ENCODE peak calls at places on chromosomes 1 and 21, in nine cellular contexts. S is WERI-Rb-1; C is endothelial cell of umbilical vein; R is cardiac muscle cell; P is ascending aorta; X is neural progenitor cell; I is CD8-positive, alpha-beta T cell; E is K562; O is body of pancreas. H is an unnamed sample.

GRCh38 chr1:78038071-78038470 is 7.7 kb upstream of the GIPC2 start:
- DNase-seq in S (no peak), C (peak), R (peak), P (no peak), X (no peak), I (no peak), E (no peak), O (no peak), H (no peak)

GRCh38 chr1:53616511-53616910 is 122.5 kb downstream of the GLIS1 start:
- DNase-seq in S (no peak), C (no peak), R (no peak), P (peak), X (no peak), I (no peak), E (no peak), O (no peak), H (no peak)

GRCh38 chr1:203512830-203513578 is 19.1 kb downstream of the OPTC start:
- DNase-seq in S (no peak), C (peak), R (peak), P (peak), X (no peak), I (no peak), E (no peak), O (no peak), H (peak)

GRCh38 chr1:58304584-58304983 is 241.9 kb downstream of the OMA1 start:
- DNase-seq in S (no peak), C (no peak), R (no peak), P (no peak), X (no peak), I (no peak), E (no peak), O (no peak), H (no peak)

GRCh38 chr21:35257413-35257812 is 208.3 kb upstream of the RUNX1 start:
- DNase-seq in S (no peak), C (peak), R (peak), P (peak), X (no peak), I (no peak), E (no peak), O (peak), H (peak)

GRCh38 chr1:201582261-201582951 is 43.5 kb downstream of the NAV1 start:
- DNase-seq in S (no peak), C (no peak), R (peak), P (no peak), X (no peak), I (no peak), E (peak), O (no peak), H (no peak)

GRCh38 chr1:42993631-42994121 is 35.0 kb upstream of the SLC2A1 start:
- DNase-seq in S (peak), C (no peak), R (no peak), P (no peak), X (no peak), I (no peak), E (no peak), O (no peak), H (no peak)

GRCh38 chr1:184061396-184062003 is 10.0 kb downstream of the TSEN15 start:
- DNase-seq in S (no peak), C (no peak), R (peak), P (no peak), X (peak), I (no peak), E (no peak), O (no peak), H (no peak)

GRCh38 chr1:161420763-161421455 is 53.2 kb upstream of the CFAP126 start:
- DNase-seq in S (no peak), C (no peak), R (no peak), P (no peak), X (peak), I (no peak), E (no peak), O (no peak), H (no peak)

GRCh38 chr1:117368116-117369108 is 1.2 kb downstream of the MAN1A2 start:
- DNase-seq in S (no peak), C (peak), R (peak), P (no peak), X (peak), I (no peak), E (peak), O (no peak), H (no peak)

GRCh38 chr1:243420369-243420768 is 164.5 kb downstream of the SDCCAG8 start:
- DNase-seq in S (no peak), C (no peak), R (no peak), P (no peak), X (no peak), I (no peak), E (no peak), O (no peak), H (no peak)

GRCh38 chr1:184622136-184622823 is 132.4 kb downstream of the EDEM3 start:
- DNase-seq in S (peak), C (peak), R (peak), P (peak), X (no peak), I (no peak), E (no peak), O (no peak), H (peak)

GRCh38 chr1:83130886-83131691 is 867.8 kb downstream of the TTLL7 start:
- DNase-seq in S (no peak), C (no peak), R (no peak), P (no peak), X (no peak), I (no peak), E (no peak), O (no peak), H (no peak)

GRCh38 chr21:45336870-45337269 is 49.2 kb upstream of the POFUT2 start:
- DNase-seq in S (peak), C (no peak), R (peak), P (no peak), X (peak), I (no peak), E (no peak), O (no peak), H (no peak)

GRCh38 chr1:18999287-18999852 is 42.9 kb upstream of the IFFO2 start:
- DNase-seq in S (no peak), C (peak), R (peak), P (peak), X (no peak), I (no peak), E (no peak), O (no peak), H (no peak)

GRCh38 chr1:53560572-53561487 is 101.6 kb downstream of the DMRTB1 start:
- DNase-seq in S (peak), C (no peak), R (no peak), P (peak), X (no peak), I (no peak), E (no peak), O (no peak), H (no peak)

GRCh38 chr1:8889925-8890785 is 11.7 kb upstream of the ENO1 start:
- DNase-seq in S (no peak), C (no peak), R (peak), P (peak), X (no peak), I (no peak), E (no peak), O (peak), H (peak)

GRCh38 chr1:41358152-41358937 is 2.9 kb upstream of the FOXO6 start:
- DNase-seq in S (peak), C (no peak), R (no peak), P (peak), X (peak), I (no peak), E (no peak), O (peak), H (no peak)

GRCh38 chr1:240190881-240191385 is 99.2 kb downstream of the FMN2 start:
- DNase-seq in S (no peak), C (no peak), R (peak), P (no peak), X (peak), I (no peak), E (no peak), O (no peak), H (peak)

GRCh38 chr21:27425172-27425571 is 458.3 kb upstream of the ADAMTS5 start:
- DNase-seq in S (no peak), C (no peak), R (peak), P (no peak), X (no peak), I (no peak), E (no peak), O (no peak), H (no peak)
- TF ChIP-seq CTCF in S (no peak), C (no peak), R (peak), P (no peak), X (peak), I (no peak), E (no peak), O (no peak), H (no peak)

GRCh38 chr1:167263344-167263743 is 42.7 kb downstream of the POU2F1 start:
- DNase-seq in S (no peak), C (no peak), R (no peak), P (no peak), X (no peak), I (no peak), E (no peak), O (no peak), H (no peak)
- H3K27ac ChIP-seq in S (no peak), C (no peak), R (no peak), P (no peak), X (no peak), I (no peak), E (no peak), O (no peak), H (no peak)

DNA sequence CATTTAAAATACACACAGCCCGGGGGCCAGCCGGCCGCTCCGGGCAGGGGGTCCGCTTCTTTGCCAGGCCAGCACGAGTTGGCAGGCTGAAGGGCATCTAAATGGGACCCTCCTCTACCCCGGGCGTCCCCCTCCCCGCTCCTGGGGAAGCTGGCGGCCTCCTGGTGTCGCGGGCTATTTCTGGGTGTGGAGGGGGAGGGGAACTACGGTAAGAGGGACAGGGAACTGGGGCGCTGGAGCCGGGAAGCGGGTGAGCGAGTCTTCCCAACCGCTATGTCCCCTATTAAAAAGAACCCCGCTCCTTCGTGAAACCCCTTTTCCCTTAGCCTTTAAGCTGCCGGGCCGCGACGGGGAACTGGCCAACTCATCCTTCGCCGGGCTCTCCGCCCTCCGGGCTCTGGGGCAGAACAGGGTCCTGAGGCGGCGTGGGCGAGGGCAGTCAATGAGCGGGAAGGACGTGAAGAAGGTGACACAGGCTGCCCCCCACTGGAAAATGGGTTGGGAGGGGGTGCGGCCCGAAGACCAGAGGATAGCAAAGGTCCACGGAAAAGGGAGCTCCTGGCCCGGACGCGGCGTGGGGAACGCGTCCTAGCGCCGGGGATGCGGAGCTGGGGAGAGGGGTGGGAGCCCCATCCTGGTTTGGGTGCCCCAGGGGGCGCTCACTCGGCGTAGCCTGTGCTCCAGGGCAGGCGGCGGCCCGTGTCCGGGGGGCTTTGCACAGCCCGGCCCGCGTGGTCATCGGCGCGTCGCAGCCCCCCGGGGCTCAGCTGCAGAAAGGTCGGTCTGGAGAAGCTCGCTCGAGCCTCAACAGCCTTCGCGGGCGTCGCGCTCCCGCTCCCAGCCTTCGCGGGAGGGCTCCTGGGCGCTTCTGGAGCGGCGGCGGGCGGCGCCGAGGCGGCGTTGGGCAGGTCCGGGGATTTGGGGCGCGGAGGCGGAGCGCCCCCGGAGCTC is 544 bp downstream of the PPM1J start:
- DNase-seq in S (no peak), C (no peak), R (peak), P (peak), X (peak), I (no peak), E (peak), O (peak), H (no peak)
- TF ChIP-seq CTCF in S (peak), C (peak), R (peak), P (peak), X (peak), I (no peak), E (no peak), O (no peak), H (no peak)

DNA sequence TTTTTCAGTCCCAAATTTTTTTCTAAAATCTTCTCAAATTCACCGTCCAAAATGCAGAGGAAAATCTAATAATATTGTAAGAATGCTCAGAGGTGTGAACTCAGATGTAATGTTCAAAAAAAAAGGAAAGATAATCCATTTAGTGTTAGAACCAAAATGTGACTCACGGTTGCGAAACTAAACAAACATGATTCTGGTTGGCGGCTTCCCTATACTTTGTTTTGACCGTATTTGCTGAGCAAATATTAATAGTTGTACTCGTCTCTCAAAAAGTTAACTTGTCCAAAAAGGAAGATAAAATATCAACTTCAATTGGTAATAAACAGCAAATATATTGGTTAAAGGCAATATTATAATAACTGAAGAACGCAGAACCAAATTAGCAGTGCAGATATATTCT is 34.4 kb downstream of the ZSWIM5 start:
- DNase-seq in S (no peak), C (no peak), R (peak), P (no peak), X (no peak), I (no peak), E (no peak), O (peak), H (peak)
- H3K27ac ChIP-seq in S (no peak), C (no peak), R (no peak), P (no peak), X (no peak), I (no peak), E (no peak), O (no peak), H (no peak)